ENCODE peak calls at places on chromosome 15, in four cellular contexts. C is GM12878, B is mesenchymal stem cell, R is NT2/D1. K is an unnamed sample.

GRCh38 chr15:99732268-99732641 is 982 bp downstream of the LYSMD4 start:
- DNase-seq in B (no peak), R (no peak), C (no peak), K (no peak)

GRCh38 chr15:37015025-37015424 is 85.3 kb downstream of the MEIS2 start:
- DNase-seq in R (no peak), C (no peak), B (peak; percentile 55), K (no peak)

GRCh38 chr15:96767703-96768434 is 437.4 kb downstream of the NR2F2 start:
- DNase-seq in R (no peak), C (no peak), B (no peak), K (no peak)

GRCh38 chr15:88028024-88028423 is 228.5 kb downstream of the NTRK3 start:
- DNase-seq in C (no peak), B (no peak), R (no peak), K (no peak)

GRCh38 chr15:71651750-71652186 is 158.6 kb upstream of the NR2E3 start:
- DNase-seq in C (peak; percentile 12), B (peak; percentile 54), R (peak; percentile 66), K (peak; percentile 74)

GRCh38 chr15:72057548-72058091 is 60.3 kb downstream of the MYO9A start:
- DNase-seq in B (peak; percentile 29), C (no peak), R (peak; percentile 8), K (peak; percentile 9)

GRCh38 chr15:99720533-99720932 is 12.7 kb downstream of the LYSMD4 start:
- DNase-seq in R (no peak), C (no peak), B (no peak), K (no peak)

GRCh38 chr15:55289011-55289572 is 521 bp downstream of the RAB27A start:
- DNase-seq in C (no peak), B (peak; percentile 80), R (no peak), K (peak; percentile 34)

GRCh38 chr15:56821721-56822425 is 88.6 kb upstream of the ZNF280D start:
- DNase-seq in R (peak; percentile 46), C (no peak), B (peak; percentile 66), K (peak; percentile 69)

GRCh38 chr15:58139631-58140522 is 1.7 kb downstream of the AQP9 start:
- DNase-seq in R (no peak), C (no peak), B (no peak), K (no peak)

GRCh38 chr15:50116477-50116876 is 2.6 kb downstream of the ATP8B4 start:
- DNase-seq in R (peak; percentile 46), C (no peak), B (peak; percentile 34), K (peak; percentile 65)

GRCh38 chr15:57866149-57866736 is 159.7 kb downstream of the POLR2M start:
- DNase-seq in C (no peak), R (peak; percentile 49), B (peak; percentile 46), K (peak; percentile 67)

GRCh38 chr15:89912674-89913396 is at the start of gene ARPIN:
- DNase-seq in R (no peak), C (no peak), B (peak; percentile 50), K (peak; percentile 83)

GRCh38 chr15:78321041-78321570 is 19.0 kb upstream of the CRABP1 start:
- DNase-seq in R (no peak), C (no peak), B (no peak), K (no peak)

GRCh38 chr15:90769375-90769774 is 52.2 kb downstream of the BLM start:
- DNase-seq in B (no peak), C (no peak), R (no peak), K (no peak)

GRCh38 chr15:91263632-91264477 is 163.8 kb downstream of the SV2B start:
- DNase-seq in R (no peak), C (no peak), B (no peak), K (no peak)

GRCh38 chr15:31207246-31207645 is 105.7 kb upstream of the TRPM1 start:
- DNase-seq in C (no peak), B (no peak), R (no peak), K (no peak)

GRCh38 chr15:25783607-25784131 is 79.5 kb downstream of the ATP10A start:
- DNase-seq in R (peak; percentile 69), C (no peak), B (no peak), K (peak; percentile 68)

GRCh38 chr15:47715856-47716445 is 1.4 kb upstream of the SEMA6D start:
- DNase-seq in R (no peak), B (peak; percentile 15), C (no peak), K (peak; percentile 53)

GRCh38 chr15:64288999-64289398 is 67.0 kb downstream of the CSNK1G1 start:
- DNase-seq in B (peak; percentile 55), R (no peak), C (no peak), K (no peak)

GRCh38 chr15:71103102-71103676 is 12.1 kb upstream of the THSD4 start:
- DNase-seq in B (peak; percentile 39), R (no peak), C (peak; percentile 26), K (peak; percentile 26)

GRCh38 chr15:41941644-41942415 is 30.5 kb downstream of the EHD4 start:
- DNase-seq in B (no peak), C (no peak), R (peak; percentile 20), K (peak; percentile 78)
- H3K9ac ChIP-seq in B (no peak overlapping the region), C (no peak overlapping the region), R (no peak overlapping the region), K (no peak overlapping the region)

GRCh38 chr15:67547064-67547463 is 4.6 kb downstream of the MAP2K5 start:
- DNase-seq in B (no peak), C (no peak), R (no peak), K (no peak)

GRCh38 chr15:67547836-67548531 is 5.5 kb downstream of the MAP2K5 start:
- DNase-seq in B (peak; percentile 59), C (no peak), R (no peak), K (no peak)

GRCh38 chr15:67549736-67550135 is 7.2 kb downstream of the MAP2K5 start:
- DNase-seq in R (no peak), C (no peak), B (no peak), K (no peak)

GRCh38 chr15:67548862-67549651 is 6.6 kb downstream of the MAP2K5 start:
- DNase-seq in C (no peak), B (peak; percentile 24), R (peak; percentile 82), K (peak; percentile 93)

GRCh38 chr15:67548532-67548852 is 6.0 kb downstream of the MAP2K5 start:
- DNase-seq in R (no peak), C (no peak), B (no peak), K (no peak)
- H3K4me3 ChIP-seq in R (no peak overlapping the region), C (no peak overlapping the region), B (no peak overlapping the region), K (no peak overlapping the region)

DNA sequence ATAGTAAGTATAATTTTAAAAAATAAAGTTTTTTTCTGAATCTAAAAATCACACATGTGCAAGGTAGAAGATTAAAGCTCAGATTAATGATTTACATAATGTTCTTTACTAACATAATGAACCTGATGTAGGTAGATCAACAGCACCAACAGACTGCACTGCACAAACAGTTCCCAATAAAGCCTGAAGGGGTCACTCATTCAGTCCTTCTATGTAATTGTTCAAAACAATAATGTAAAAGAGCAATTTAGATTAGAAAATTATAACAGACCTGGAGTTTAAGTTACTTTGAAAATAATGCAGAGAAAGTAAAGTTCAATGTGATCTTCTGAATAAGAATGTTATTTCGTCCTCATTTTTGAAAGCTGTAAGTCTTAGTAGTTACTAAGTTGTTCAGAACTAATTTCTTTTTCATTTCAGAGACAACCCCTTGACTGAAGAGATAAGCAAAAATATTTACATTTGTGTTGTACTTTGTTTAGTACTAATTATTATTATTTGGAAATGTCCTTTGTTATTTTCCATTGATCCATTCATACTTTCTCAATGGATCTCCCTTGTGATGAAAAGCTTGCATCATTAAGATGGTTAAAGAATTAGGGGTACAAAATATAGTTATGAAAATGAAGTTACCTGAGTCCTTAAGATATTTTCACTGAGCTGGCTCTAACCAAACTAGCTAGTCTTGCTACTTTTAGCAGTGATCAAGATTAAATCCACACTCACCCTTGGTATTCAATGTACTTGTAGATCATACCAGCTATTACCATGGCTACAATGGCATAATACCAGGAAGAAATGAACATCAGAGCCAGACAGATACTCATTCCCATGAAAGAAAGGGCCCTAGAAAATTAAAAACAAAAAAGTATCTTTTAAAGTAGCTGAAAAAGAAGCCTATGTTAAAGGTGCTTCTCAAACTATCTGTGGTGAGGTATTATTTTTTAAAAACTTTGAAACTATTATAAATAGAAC is 16.8 kb downstream of the EMC4 start:
- DNase-seq in R (no peak), C (no peak), B (peak; percentile 55), K (peak; percentile 43)
- H3K9ac ChIP-seq in R (no peak overlapping the region), C (no peak overlapping the region), B (peak overlapping the region; percentile 74), K (no peak overlapping the region)

GRCh38 chr15:40550381-40551037 is 14.3 kb downstream of the CCDC32 start:
- DNase-seq in B (no peak), R (no peak), C (peak; percentile 94), K (no peak)
- H3K4me3 ChIP-seq in B (no peak overlapping the region), R (no peak overlapping the region), C (peak overlapping the region; percentile 17), K (no peak overlapping the region)

GRCh38 chr15:46131876-46132275 is 497.0 kb downstream of the SQOR start:
- DNase-seq in B (no peak), R (no peak), C (no peak), K (no peak)
- H3K9ac ChIP-seq in B (no peak overlapping the region), R (no peak overlapping the region), C (no peak overlapping the region), K (no peak overlapping the region)

GRCh38 chr15:83871808-83872559 is 218.1 kb downstream of the ADAMTSL3 start:
- DNase-seq in B (peak; percentile 56), R (no peak), C (peak; percentile 17), K (no peak)
- H3K4me3 ChIP-seq in B (no peak overlapping the region), R (no peak overlapping the region), C (peak overlapping the region; percentile 4), K (no peak overlapping the region)

DNA sequence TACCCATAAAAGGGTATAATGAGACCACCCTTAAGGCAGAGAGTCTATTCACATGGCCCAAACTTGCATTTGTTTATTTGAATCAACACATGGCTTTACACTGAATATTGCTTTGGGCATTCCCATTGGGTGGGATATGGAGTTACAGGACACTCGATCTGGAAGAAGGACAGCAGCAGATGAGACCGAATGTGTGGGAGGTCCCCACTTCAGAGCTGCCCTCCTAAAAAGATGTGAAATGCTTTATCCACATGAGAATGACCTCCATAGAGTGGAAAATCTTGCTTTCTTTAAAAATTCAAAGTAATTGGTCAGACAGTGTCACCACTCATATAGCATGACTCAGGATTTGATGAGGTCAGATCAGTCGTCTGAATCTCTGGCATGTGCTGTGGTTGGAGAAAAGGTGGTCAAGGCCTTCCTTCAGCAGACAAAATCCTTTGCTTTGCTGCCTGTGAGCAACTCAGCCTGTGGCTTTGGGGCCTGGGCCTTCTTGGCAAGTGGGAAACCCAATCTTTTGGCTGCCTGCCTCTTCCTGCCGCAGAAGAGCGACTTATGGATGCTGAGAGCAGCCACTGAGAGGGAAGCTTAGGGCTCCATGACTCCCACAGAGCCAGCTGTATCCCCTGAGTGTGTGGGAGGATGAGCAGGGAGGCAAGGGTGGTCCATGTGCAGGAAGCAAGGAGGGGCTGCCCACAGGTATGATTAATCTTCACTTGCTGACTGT is 39.3 kb downstream of the IL16 start:
- DNase-seq in C (no peak), B (no peak), R (no peak), K (no peak)
- H3K9ac ChIP-seq in C (no peak overlapping the region), B (peak overlapping the region; percentile 68), R (no peak overlapping the region), K (no peak overlapping the region)

GRCh38 chr15:92812271-92812670 is 87.9 kb upstream of the CHD2 start:
- DNase-seq in B (no peak), C (no peak), R (no peak), K (no peak)
- H3K4me3 ChIP-seq in B (no peak overlapping the region), C (no peak overlapping the region), R (no peak overlapping the region), K (no peak overlapping the region)

GRCh38 chr15:59373215-59373614 is 544 bp upstream of the MYO1E start:
- DNase-seq in C (no peak), B (no peak), R (no peak), K (no peak)
- H3K9ac ChIP-seq in C (peak overlapping the region; percentile 95), B (peak overlapping the region; percentile 90), R (peak overlapping the region; percentile 90), K (no peak overlapping the region)

K was measured in neural progenitor cell.